ENCODE peak calls at places on chromosome 18, in four cellular contexts. S, M, W and I are unnamed samples.

GRCh38 chr18:68623342-68623741 is 91.6 kb downstream of the TMX3 start:
- DNase-seq in M (no peak), S (peak; percentile 66), W (no peak), I (no peak)

GRCh38 chr18:74230922-74231714 is 60.6 kb downstream of the CYB5A start:
- DNase-seq in S (no peak), W (no peak), M (no peak), I (peak; percentile 72)

GRCh38 chr18:73045037-73045436 is 177.2 kb upstream of the NETO1 start:
- DNase-seq in S (no peak), M (no peak), W (no peak), I (peak; percentile 16)

GRCh38 chr18:51848702-51849101 is 491.3 kb upstream of the DCC start:
- DNase-seq in S (no peak), W (no peak), M (no peak), I (no peak)

GRCh38 chr18:63505566-63506335 is 29.0 kb downstream of the SERPINB5 start:
- DNase-seq in S (no peak), M (peak; percentile 28), W (no peak), I (no peak)

GRCh38 chr18:49447810-49448745 is 12.4 kb downstream of the DYM start:
- DNase-seq in S (no peak), W (no peak), M (peak; percentile 21), I (peak; percentile 38)

GRCh38 chr18:12911025-12911927 is 27.2 kb upstream of the PTPN2 start:
- DNase-seq in S (no peak), M (peak; percentile 35), W (no peak), I (peak; percentile 30)

GRCh38 chr18:27717816-27718215 is 459.1 kb downstream of the CDH2 start:
- DNase-seq in W (no peak), M (no peak), S (no peak), I (no peak)

GRCh38 chr18:3526421-3527354 is 76.7 kb downstream of the TGIF1 start:
- DNase-seq in W (no peak), M (no peak), S (no peak), I (no peak)

GRCh38 chr18:69945220-69946114 is 2.2 kb downstream of the CD226 start:
- DNase-seq in S (no peak), W (no peak), M (no peak), I (no peak)

GRCh38 chr18:35076556-35076955 is 35.3 kb downstream of the MAPRE2 start:
- DNase-seq in S (no peak), W (no peak), M (no peak), I (no peak)

GRCh38 chr18:23068692-23069305 is 66.5 kb upstream of the CABLES1 start:
- DNase-seq in M (no peak), W (no peak), S (no peak), I (no peak)

GRCh38 chr18:26470011-26470637 is 78.2 kb downstream of the KCTD1 start:
- DNase-seq in W (no peak), S (no peak), M (no peak), I (no peak)

GRCh38 chr18:26473721-26474120 is 74.6 kb downstream of the KCTD1 start:
- DNase-seq in W (no peak), S (no peak), M (no peak), I (peak; percentile 12)

GRCh38 chr18:26468931-26469340 is 79.4 kb downstream of the KCTD1 start:
- DNase-seq in S (no peak), W (no peak), M (peak; percentile 20), I (no peak)

GRCh38 chr18:26471826-26472225 is 76.5 kb downstream of the KCTD1 start:
- DNase-seq in M (no peak), W (no peak), S (no peak), I (no peak)

GRCh38 chr18:26471027-26471426 is 77.3 kb downstream of the KCTD1 start:
- DNase-seq in M (no peak), W (no peak), S (no peak), I (no peak)
- TF ChIP-seq EP300 in M (no peak), W (no peak), S (no peak), I (no peak)

DNA sequence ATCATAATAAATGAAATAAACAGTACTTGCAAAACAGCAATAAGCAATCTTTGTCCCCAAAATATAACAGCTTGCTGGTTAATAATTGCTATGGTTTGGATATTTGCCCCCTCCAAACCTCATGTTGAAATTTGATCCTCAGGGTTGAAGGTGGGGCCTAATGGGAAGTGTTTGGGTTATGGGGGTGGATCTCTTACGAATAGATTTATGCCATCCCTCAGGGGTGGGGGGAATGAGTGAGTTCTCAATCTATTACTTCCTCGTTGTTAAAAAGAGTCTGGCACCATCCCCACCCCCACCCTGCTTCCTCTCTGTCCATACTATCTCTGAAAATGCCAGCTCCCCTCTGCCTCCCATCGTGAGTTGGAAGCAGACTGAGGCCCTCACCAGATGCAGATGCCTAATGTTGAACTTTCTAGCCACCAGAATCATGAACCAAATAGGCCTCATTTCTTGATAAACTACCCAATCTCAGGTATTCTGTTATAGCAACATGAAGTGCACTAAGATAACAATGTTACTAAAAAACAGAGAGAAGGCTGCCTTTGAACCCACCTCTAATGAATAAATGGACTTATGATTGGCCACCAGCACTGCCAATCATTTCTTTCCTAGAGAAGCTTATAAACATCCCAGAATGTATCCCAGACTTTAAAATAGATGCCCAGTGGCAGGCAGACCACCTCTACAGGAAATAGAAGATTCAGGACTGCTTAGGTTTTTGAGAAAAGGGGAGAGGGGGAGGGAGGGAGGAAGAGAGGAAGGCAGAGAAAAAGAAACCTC is 90.1 kb downstream of the ALPK2 start:
- DNase-seq in M (no peak), W (no peak), S (no peak), I (no peak)
- H3K4me1 ChIP-seq in M (peaks cover 3% of the 10 kb centered on the region), W (no peaks in the 10 kb centered on the region), S (no peaks in the 10 kb centered on the region), I (peaks cover 9% of the 10 kb centered on the region)

GRCh38 chr18:9506046-9506792 is 30.9 kb downstream of the RALBP1 start:
- DNase-seq in W (no peak), S (no peak), M (peak; percentile 31), I (no peak)
- TF ChIP-seq EP300 in W (no peak), S (no peak), M (no peak), I (no peak)

GRCh38 chr18:57790316-57790715 is 12.8 kb downstream of the ATP8B1 start:
- DNase-seq in W (no peak), M (no peak), S (no peak), I (peak; percentile 9)

GRCh38 chr18:57789759-57790158 is 13.4 kb downstream of the ATP8B1 start:
- DNase-seq in M (no peak), S (no peak), W (no peak), I (no peak)

GRCh38 chr18:57791192-57791591 is 11.9 kb downstream of the ATP8B1 start:
- DNase-seq in W (no peak), M (no peak), S (no peak), I (peak; percentile 8)

GRCh38 chr18:57787068-57787682 is 15.9 kb downstream of the ATP8B1 start:
- DNase-seq in S (no peak), M (peak; percentile 41), W (no peak), I (no peak)

DNA sequence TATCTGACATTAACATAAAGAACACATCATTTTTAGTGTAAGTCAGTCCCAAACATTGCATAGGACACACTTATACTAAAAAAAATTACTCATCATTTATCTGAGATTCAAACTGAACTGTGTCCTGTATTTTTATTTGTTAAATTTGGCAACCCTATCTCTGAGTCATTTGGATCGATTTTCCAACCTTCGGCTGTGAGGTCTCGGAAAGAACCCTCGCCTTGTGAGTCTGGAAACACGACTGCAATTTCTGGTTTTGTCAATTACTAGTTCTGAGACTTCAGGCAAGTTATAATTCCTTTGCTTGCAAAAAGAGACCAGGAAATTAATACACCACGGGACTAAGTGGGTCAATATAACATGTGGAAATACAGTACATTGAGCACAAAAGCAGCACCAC is 14.0 kb downstream of the ATP8B1 start:
- DNase-seq in W (no peak), S (no peak), M (no peak), I (no peak)
- H3K4me1 ChIP-seq in W (peaks cover 3% of the 10 kb centered on the region), S (peaks cover 72% of the 10 kb centered on the region), M (peaks cover 62% of the 10 kb centered on the region), I (peaks cover 44% of the 10 kb centered on the region)

DNA sequence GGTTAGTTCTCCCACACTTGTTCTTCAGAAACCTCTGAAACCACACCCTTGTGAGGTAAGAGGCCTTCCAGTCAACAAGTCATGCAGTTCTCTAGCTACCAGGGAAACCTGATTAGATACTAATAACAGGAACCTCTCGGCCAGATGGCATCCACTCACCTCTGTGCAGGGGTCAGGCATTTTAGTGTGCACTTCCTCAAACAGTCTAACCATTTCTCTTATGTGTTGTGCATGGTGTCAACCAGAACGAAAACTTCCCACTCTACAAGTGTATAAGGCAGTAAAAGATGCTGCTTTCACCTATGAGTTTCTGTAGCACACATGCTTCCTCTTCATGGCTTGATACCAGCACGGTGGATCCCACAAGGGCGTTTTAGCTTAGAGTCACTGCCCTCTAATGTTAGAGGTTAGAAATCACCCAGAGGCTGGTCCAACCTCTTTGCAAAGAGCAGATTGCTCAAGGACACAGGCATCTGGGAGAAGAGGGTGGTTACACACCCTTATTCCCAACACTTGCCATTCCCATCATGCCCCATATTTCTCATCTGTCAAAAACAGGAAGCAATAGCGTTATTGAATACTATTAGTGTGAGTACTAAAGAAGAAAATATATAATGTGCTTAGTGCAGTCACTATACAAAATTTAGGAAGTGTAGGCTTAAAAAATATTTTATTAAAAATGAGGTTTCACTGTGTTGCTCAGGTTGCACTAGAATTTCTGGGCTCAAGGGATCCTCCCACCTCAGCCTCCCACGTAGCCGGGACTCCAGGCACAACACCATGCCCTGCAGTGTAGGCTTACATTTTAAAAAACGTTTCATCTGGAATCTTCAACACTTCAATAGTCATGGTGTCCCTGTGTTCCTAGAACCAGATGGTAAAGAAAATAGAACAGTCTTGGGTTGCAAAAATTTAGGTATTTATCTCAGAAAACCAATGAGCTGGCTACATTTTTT is 34.5 kb upstream of the RAB31 start:
- DNase-seq in M (peak; percentile 56), W (no peak), S (no peak), I (no peak)
- TF ChIP-seq EP300 in M (no peak), W (no peak), S (no peak), I (peak; percentile 85)

GRCh38 chr18:8611916-8612576 is 2.8 kb downstream of the RAB12 start:
- DNase-seq in S (no peak), W (no peak), M (no peak), I (no peak)
- H3K4me1 ChIP-seq in S (peaks cover 86% of the 10 kb centered on the region), W (peaks cover 24% of the 10 kb centered on the region), M (peaks cover 41% of the 10 kb centered on the region), I (peaks cover 48% of the 10 kb centered on the region)

DNA sequence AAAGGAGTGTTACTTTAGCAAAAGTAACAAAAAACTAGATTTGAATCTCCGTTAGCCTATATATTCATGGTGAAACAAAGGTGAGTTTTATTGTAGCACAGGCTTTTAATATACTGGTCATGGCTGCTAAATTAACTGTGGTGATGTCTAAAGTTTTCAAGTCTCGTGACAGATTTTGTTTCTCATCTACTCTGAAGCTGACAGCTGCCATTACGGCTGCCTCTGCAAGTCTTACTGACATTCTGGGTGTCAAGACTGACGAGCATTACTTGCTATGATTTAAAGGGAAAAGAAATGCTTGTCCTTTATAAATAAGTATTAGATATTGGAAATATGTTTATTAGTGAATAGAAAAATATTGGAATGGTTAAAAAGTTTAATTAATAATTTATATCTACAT is 207.7 kb downstream of the DSEL start:
- DNase-seq in S (no peak), W (no peak), M (no peak), I (no peak)
- TF ChIP-seq EP300 in S (no peak), W (no peak), M (no peak), I (no peak)